ENCODE peak calls at places on chromosomes 16 and 17, in nine cellular contexts. D is A549, I is astrocyte of the cerebellum, Z is BJ, J is HFF-Myc, V is foreskin fibroblast, A is mucosa of descending colon, S is cardiac fibroblast, K is PC-3. X is an unnamed sample.

GRCh38 chr17:74603032-74603635 is 11.1 kb upstream of the CD300LD start:
- DNase-seq in A (no peak), V (no peak), S (no peak), J (no peak), I (no peak), Z (no peak), K (no peak), D (no peak), X (no peak)

GRCh38 chr17:81608082-81608481 is 28.8 kb downstream of the NPLOC4 start:
- DNase-seq in I (peak), A (no peak), K (no peak), Z (no peak), V (peak), S (no peak), D (no peak), J (no peak), X (no peak)

GRCh38 chr17:74243013-74243755 is 29.8 kb downstream of the TTYH2 start:
- DNase-seq in J (no peak), S (no peak), Z (no peak), V (no peak), K (no peak), A (no peak), I (no peak), D (no peak), X (no peak)

GRCh38 chr17:27878776-27879562 is 14.2 kb downstream of the LYRM9 start:
- DNase-seq in J (no peak), V (no peak), K (no peak), Z (no peak), I (no peak), D (no peak), S (peak), A (no peak), X (no peak)

GRCh38 chr17:74852237-74853047 is 7.2 kb downstream of the GRIN2C start:
- DNase-seq in I (no peak), A (peak), S (peak), K (no peak), Z (no peak), J (no peak), D (no peak), V (peak), X (no peak)

GRCh38 chr17:47603830-47604229 is 45.9 kb upstream of the KPNB1 start:
- DNase-seq in V (peak), Z (no peak), I (no peak), S (no peak), J (no peak), A (no peak), D (no peak), K (no peak), X (peak)

GRCh38 chr17:79011451-79012147 is 2.0 kb upstream of the CANT1 start:
- DNase-seq in Z (no peak), V (peak), J (no peak), D (no peak), S (peak), K (peak), I (no peak), A (no peak), X (peak)

GRCh38 chr16:917591-918061 is 53.2 kb downstream of the LMF1 start:
- DNase-seq in V (no peak), S (no peak), K (no peak), A (no peak), D (no peak), I (no peak), Z (no peak), J (no peak), X (no peak)

GRCh38 chr16:59899940-59900339 is 1165.8 kb upstream of the GOT2 start:
- DNase-seq in J (no peak), I (no peak), V (no peak), S (no peak), K (no peak), A (no peak), Z (no peak), D (no peak), X (no peak)

GRCh38 chr17:38342886-38343607 is 709 bp downstream of the GPR179 start:
- DNase-seq in S (no peak), A (no peak), V (no peak), J (no peak), Z (no peak), D (no peak), I (no peak), K (no peak), X (no peak)

GRCh38 chr17:38339891-38340290 is 3.9 kb downstream of the GPR179 start:
- DNase-seq in V (peak), A (no peak), J (no peak), I (no peak), D (no peak), Z (no peak), K (no peak), S (no peak), X (no peak)

GRCh38 chr17:38338535-38338934 is 5.2 kb downstream of the GPR179 start:
- DNase-seq in D (no peak), S (no peak), V (no peak), J (no peak), I (no peak), K (no peak), A (no peak), Z (no peak), X (no peak)

GRCh38 chr17:38343608-38343980 is at the start of gene GPR179:
- DNase-seq in I (no peak), A (no peak), D (no peak), V (no peak), K (no peak), J (no peak), Z (no peak), S (no peak), X (no peak)

DNA sequence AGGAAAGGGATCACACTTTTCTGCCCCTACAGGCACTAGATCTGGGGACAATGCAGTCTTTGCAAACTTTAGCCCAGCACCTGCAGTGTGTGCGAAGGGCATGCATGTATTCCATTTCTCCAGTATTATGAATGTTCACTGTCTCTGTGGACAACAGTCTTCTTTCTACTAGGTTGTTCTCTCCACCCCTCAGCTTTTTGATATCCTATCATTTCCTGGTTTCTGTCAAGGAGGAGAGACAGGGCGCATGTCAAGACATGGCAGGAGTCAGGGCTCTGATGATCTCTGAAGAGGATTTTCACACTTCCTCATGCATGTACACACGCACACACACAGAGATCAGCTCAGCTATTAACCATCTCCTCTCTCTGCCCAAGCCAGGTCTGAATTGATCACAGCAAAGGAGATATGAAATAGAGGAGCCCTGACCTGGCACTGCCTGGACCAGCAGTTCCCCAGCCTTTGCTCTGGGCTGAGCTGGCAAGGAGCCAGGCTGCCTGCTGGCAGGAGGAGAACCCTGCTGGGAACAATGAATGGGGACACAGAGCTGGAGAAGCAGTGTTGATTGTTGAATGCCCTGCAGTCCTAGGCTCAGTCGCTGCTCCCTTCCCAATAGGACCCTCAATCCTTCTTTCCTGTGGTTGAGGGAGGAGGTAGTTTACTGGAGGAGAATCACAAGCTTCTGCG is 2.6 kb downstream of the GPR179 start:
- DNase-seq in V (peak), D (no peak), S (peak), K (no peak), Z (no peak), A (peak), J (no peak), I (no peak), X (no peak)
- TF ChIP-seq CTCF in V (no peak), D (no peak), S (no peak), K (no peak), Z (no peak), A (no peak), J (no peak), I (no peak), X (no peak)

GRCh38 chr17:3961564-3962047 is 2.6 kb downstream of the ATP2A3 start:
- DNase-seq in J (no peak), Z (no peak), A (peak), D (no peak), I (no peak), K (no peak), S (no peak), V (no peak), X (no peak)
- H3K4me3 ChIP-seq in J (no peak), Z (no peak), A (no peak), D (no peak), I (no peak), K (no peak), S (no peak), V (no peak), X (no peak)

GRCh38 chr17:147796-148740 is 10.7 kb downstream of the SCGB1C2 start:
- DNase-seq in A (no peak), V (no peak), J (no peak), Z (no peak), S (no peak), D (no peak), K (no peak), I (no peak), X (no peak)

GRCh38 chr17:149897-150575 is 12.7 kb downstream of the SCGB1C2 start:
- DNase-seq in I (no peak), D (no peak), K (peak), J (no peak), V (no peak), S (no peak), Z (no peak), A (no peak), X (no peak)

GRCh38 chr17:148757-149156 is 11.4 kb downstream of the SCGB1C2 start:
- DNase-seq in K (no peak), Z (no peak), S (no peak), J (no peak), A (no peak), D (no peak), V (no peak), I (no peak), X (no peak)

GRCh38 chr17:151004-151403 is 13.6 kb downstream of the SCGB1C2 start:
- DNase-seq in S (no peak), Z (no peak), A (no peak), I (no peak), J (no peak), K (no peak), V (no peak), D (no peak), X (no peak)

DNA sequence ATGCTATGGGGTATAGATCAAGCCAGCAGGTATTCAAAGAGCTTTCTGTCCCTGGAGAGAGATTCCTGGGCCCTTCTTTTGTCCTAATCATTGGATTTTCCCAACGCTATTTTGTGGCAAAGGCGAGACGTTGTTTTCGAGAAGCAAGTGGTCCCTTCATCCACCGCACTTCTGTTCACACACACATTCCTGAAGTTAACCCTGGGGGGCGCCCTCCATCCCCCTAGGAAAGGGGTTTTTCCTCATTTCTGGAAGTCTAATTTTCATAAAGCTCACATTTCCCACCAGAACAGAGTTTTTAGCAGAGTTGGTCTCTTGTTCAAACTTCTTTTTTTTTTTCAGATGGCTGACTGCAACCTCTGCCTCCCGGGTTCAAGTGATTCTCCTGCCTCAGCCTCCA is 11.9 kb downstream of the SCGB1C2 start:
- DNase-seq in D (no peak), A (no peak), I (no peak), K (no peak), J (no peak), V (no peak), Z (no peak), S (no peak), X (no peak)
- TF ChIP-seq CTCF in D (no peak), A (no peak), I (no peak), K (no peak), J (no peak), V (no peak), Z (no peak), S (no peak), X (no peak)

DNA sequence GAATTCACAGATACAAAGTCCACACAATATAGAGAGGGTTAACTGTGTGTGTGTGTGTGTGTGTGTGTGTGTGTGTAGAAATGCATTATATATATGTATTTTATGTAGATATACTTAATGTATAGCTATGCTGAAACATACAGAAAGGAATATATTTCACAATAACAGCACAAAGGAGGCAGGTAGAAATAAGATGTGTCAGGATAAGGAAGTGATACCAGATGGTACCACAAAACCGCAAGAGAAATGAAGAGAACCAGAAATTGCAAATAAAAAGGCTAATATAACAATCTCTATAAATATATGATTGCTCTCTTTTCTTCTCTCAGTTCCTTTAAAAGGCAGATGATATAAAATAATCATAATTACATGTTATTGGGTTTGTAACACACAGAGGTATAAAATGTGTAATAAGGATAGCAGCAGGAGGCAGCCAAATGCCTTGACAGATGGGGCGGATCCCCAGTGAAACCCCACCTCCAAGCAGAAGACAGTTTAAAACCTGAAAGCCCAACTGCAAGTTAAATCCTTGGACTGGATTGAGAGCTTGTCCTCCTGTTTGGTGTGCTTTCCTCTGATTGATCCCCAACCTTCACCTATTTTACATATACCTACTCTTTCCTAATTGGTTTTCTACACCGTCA is 365.4 kb upstream of the C16orf82 start:
- DNase-seq in J (no peak), D (no peak), Z (no peak), S (no peak), A (no peak), I (no peak), K (no peak), V (no peak), X (no peak)
- H3K4me3 ChIP-seq in J (no peak), D (no peak), Z (no peak), S (no peak), A (no peak), I (no peak), K (no peak), V (no peak), X (no peak)

X was measured in fibroblast of villous mesenchyme.